ENCODE peak calls at places on chromosomes 16 and 17, in five cellular contexts. One of them, this sample, is unnamed.

GRCh38 chr17:40417258-40417608 is 463 bp downstream of the TOP2A start:
- DNase-seq in cardiac muscle cell: peak
- DNase-seq in HFF-Myc: no peak
- DNase-seq in thoracic aorta: no peak
- DNase-seq in CD8-positive, alpha-beta memory T cell: no peak
- DNase-seq in this sample: no peak

GRCh38 chr17:57422574-57423164 is 166.3 kb downstream of the MSI2 start:
- DNase-seq in thoracic aorta: peak
- DNase-seq in CD8-positive, alpha-beta memory T cell: no peak
- DNase-seq in cardiac muscle cell: no peak
- DNase-seq in HFF-Myc: no peak
- DNase-seq in this sample: peak

GRCh38 chr16:12763517-12763916 is 40.2 kb downstream of the CPPED1 start:
- DNase-seq in HFF-Myc: no peak
- DNase-seq in CD8-positive, alpha-beta memory T cell: no peak
- DNase-seq in cardiac muscle cell: no peak
- DNase-seq in thoracic aorta: no peak
- DNase-seq in this sample: no peak

GRCh38 chr16:56912746-56913703 is 18.9 kb upstream of the HERPUD1 start:
- DNase-seq in HFF-Myc: no peak
- DNase-seq in cardiac muscle cell: no peak
- DNase-seq in thoracic aorta: no peak
- DNase-seq in CD8-positive, alpha-beta memory T cell: peak
- DNase-seq in this sample: peak

GRCh38 chr16:66376114-66376513 is 9.6 kb downstream of the CDH5 start:
- DNase-seq in cardiac muscle cell: no peak
- DNase-seq in CD8-positive, alpha-beta memory T cell: no peak
- DNase-seq in HFF-Myc: no peak
- DNase-seq in thoracic aorta: no peak
- DNase-seq in this sample: no peak

GRCh38 chr17:72719582-72720493 is 372.6 kb downstream of the SLC39A11 start:
- DNase-seq in HFF-Myc: no peak
- DNase-seq in thoracic aorta: no peak
- DNase-seq in cardiac muscle cell: no peak
- DNase-seq in CD8-positive, alpha-beta memory T cell: peak
- DNase-seq in this sample: no peak

GRCh38 chr17:57988301-57989010 is 402 bp upstream of the VEZF1 start:
- DNase-seq in HFF-Myc: no peak
- DNase-seq in CD8-positive, alpha-beta memory T cell: peak
- DNase-seq in cardiac muscle cell: peak
- DNase-seq in thoracic aorta: no peak
- DNase-seq in this sample: peak

GRCh38 chr17:53032861-53033271 is 789.9 kb upstream of the KIF2B start:
- DNase-seq in CD8-positive, alpha-beta memory T cell: no peak
- DNase-seq in thoracic aorta: no peak
- DNase-seq in HFF-Myc: no peak
- DNase-seq in cardiac muscle cell: peak
- DNase-seq in this sample: peak

GRCh38 chr17:31550389-31551056 is 159.0 kb downstream of the RAB11FIP4 start:
- DNase-seq in thoracic aorta: no peak
- DNase-seq in CD8-positive, alpha-beta memory T cell: no peak
- DNase-seq in cardiac muscle cell: no peak
- DNase-seq in HFF-Myc: no peak
- DNase-seq in this sample: peak

GRCh38 chr17:38871247-38871991 is 1.6 kb downstream of the LASP1 start:
- DNase-seq in thoracic aorta: peak
- DNase-seq in cardiac muscle cell: peak
- DNase-seq in HFF-Myc: no peak
- DNase-seq in CD8-positive, alpha-beta memory T cell: peak
- DNase-seq in this sample: peak

GRCh38 chr16:81786321-81786720 is 7.2 kb downstream of the PLCG2 start:
- DNase-seq in CD8-positive, alpha-beta memory T cell: no peak
- DNase-seq in cardiac muscle cell: no peak
- DNase-seq in HFF-Myc: no peak
- DNase-seq in thoracic aorta: no peak
- DNase-seq in this sample: no peak

GRCh38 chr17:7886227-7887037 is 2.2 kb upstream of the CHD3 start:
- DNase-seq in CD8-positive, alpha-beta memory T cell: peak
- DNase-seq in HFF-Myc: no peak
- DNase-seq in cardiac muscle cell: peak
- DNase-seq in thoracic aorta: no peak
- DNase-seq in this sample: peak

GRCh38 chr16:49492896-49493620 is 119.5 kb downstream of the C16orf78 start:
- DNase-seq in cardiac muscle cell: no peak
- DNase-seq in HFF-Myc: no peak
- DNase-seq in CD8-positive, alpha-beta memory T cell: no peak
- DNase-seq in thoracic aorta: no peak
- DNase-seq in this sample: no peak

GRCh38 chr17:36591434-36592315 is at the start of gene DHRS11:
- DNase-seq in CD8-positive, alpha-beta memory T cell: peak
- DNase-seq in HFF-Myc: no peak
- DNase-seq in cardiac muscle cell: peak
- DNase-seq in thoracic aorta: peak
- DNase-seq in this sample: peak

GRCh38 chr17:50820651-50821050 is 14.7 kb upstream of the WFIKKN2 start:
- DNase-seq in cardiac muscle cell: no peak
- DNase-seq in HFF-Myc: no peak
- DNase-seq in thoracic aorta: no peak
- DNase-seq in CD8-positive, alpha-beta memory T cell: no peak
- DNase-seq in this sample: no peak

GRCh38 chr16:4536391-4537106 is 2.0 kb downstream of the CDIP1 start:
- DNase-seq in thoracic aorta: no peak
- DNase-seq in CD8-positive, alpha-beta memory T cell: no peak
- DNase-seq in cardiac muscle cell: no peak
- DNase-seq in HFF-Myc: no peak
- DNase-seq in this sample: no peak

GRCh38 chr16:49592507-49593422 is 219.2 kb downstream of the C16orf78 start:
- DNase-seq in CD8-positive, alpha-beta memory T cell: no peak
- DNase-seq in thoracic aorta: no peak
- DNase-seq in HFF-Myc: no peak
- DNase-seq in cardiac muscle cell: peak
- DNase-seq in this sample: peak

GRCh38 chr17:78995022-78995760 is 14.4 kb downstream of the CANT1 start:
- DNase-seq in CD8-positive, alpha-beta memory T cell: no peak
- DNase-seq in HFF-Myc: no peak
- DNase-seq in thoracic aorta: no peak
- DNase-seq in cardiac muscle cell: no peak
- DNase-seq in this sample: no peak

GRCh38 chr17:37168731-37169353 is 206.9 kb upstream of the C17orf78 start:
- DNase-seq in HFF-Myc: no peak
- DNase-seq in thoracic aorta: no peak
- DNase-seq in CD8-positive, alpha-beta memory T cell: no peak
- DNase-seq in cardiac muscle cell: no peak
- DNase-seq in this sample: no peak

GRCh38 chr16:8958344-8958808 is 5.3 kb downstream of the USP7 start:
- DNase-seq in HFF-Myc: no peak
- DNase-seq in cardiac muscle cell: no peak
- DNase-seq in CD8-positive, alpha-beta memory T cell: peak
- DNase-seq in thoracic aorta: peak
- DNase-seq in this sample: peak

GRCh38 chr16:75116081-75116910 is at the start of gene LDHD:
- DNase-seq in CD8-positive, alpha-beta memory T cell: no peak
- DNase-seq in HFF-Myc: no peak
- DNase-seq in cardiac muscle cell: peak
- DNase-seq in thoracic aorta: peak
- DNase-seq in this sample: peak

GRCh38 chr17:61490540-61490975 is 38.3 kb downstream of the TBX4 start:
- DNase-seq in CD8-positive, alpha-beta memory T cell: no peak
- DNase-seq in thoracic aorta: no peak
- DNase-seq in HFF-Myc: no peak
- DNase-seq in cardiac muscle cell: no peak
- DNase-seq in this sample: peak

GRCh38 chr17:35735036-35735805 is 3.8 kb downstream of the RASL10B start:
- DNase-seq in CD8-positive, alpha-beta memory T cell: no peak
- DNase-seq in thoracic aorta: no peak
- DNase-seq in HFF-Myc: no peak
- DNase-seq in cardiac muscle cell: no peak
- DNase-seq in this sample: no peak

GRCh38 chr16:11629071-11630030 is 38.9 kb upstream of the SNN start:
- DNase-seq in cardiac muscle cell: no peak
- DNase-seq in HFF-Myc: no peak
- DNase-seq in thoracic aorta: no peak
- DNase-seq in CD8-positive, alpha-beta memory T cell: no peak
- DNase-seq in this sample: no peak

GRCh38 chr17:29618272-29619065 is 4.2 kb downstream of the CORO6 start:
- DNase-seq in cardiac muscle cell: no peak
- DNase-seq in HFF-Myc: no peak
- DNase-seq in CD8-positive, alpha-beta memory T cell: no peak
- DNase-seq in thoracic aorta: no peak
- DNase-seq in this sample: no peak

GRCh38 chr17:29617481-29618271 is 5.0 kb downstream of the CORO6 start:
- DNase-seq in cardiac muscle cell: peak
- DNase-seq in HFF-Myc: no peak
- DNase-seq in thoracic aorta: no peak
- DNase-seq in CD8-positive, alpha-beta memory T cell: peak
- DNase-seq in this sample: peak

GRCh38 chr17:29616300-29617048 is 6.2 kb downstream of the CORO6 start:
- DNase-seq in thoracic aorta: no peak
- DNase-seq in HFF-Myc: no peak
- DNase-seq in CD8-positive, alpha-beta memory T cell: no peak
- DNase-seq in cardiac muscle cell: no peak
- DNase-seq in this sample: no peak

GRCh38 chr17:29615492-29616299 is 7.0 kb downstream of the CORO6 start:
- DNase-seq in thoracic aorta: peak
- DNase-seq in CD8-positive, alpha-beta memory T cell: peak
- DNase-seq in cardiac muscle cell: peak
- DNase-seq in HFF-Myc: no peak
- DNase-seq in this sample: peak

DNA sequence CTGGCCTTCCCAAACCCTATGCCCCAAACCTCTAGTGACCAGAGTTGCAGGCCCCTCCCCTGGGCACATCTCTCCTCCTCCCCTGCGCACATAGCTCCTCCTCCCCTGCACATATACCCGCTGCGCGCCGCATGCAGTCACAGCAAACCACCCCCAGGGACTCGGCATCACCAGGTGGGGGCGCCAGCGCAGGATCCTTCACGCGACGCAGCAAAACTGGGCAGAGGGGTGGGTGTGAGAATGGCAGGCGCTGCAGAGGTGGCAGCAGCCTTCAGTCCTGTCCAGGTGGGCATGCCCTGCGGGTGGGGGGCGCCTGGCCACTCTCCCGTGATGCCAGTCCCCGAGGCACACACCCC is 5.6 kb downstream of the CORO6 start:
- DNase-seq in CD8-positive, alpha-beta memory T cell: peak
- DNase-seq in thoracic aorta: no peak
- DNase-seq in HFF-Myc: no peak
- DNase-seq in cardiac muscle cell: peak
- DNase-seq in this sample: peak
- H3K4me3 ChIP-seq in CD8-positive, alpha-beta memory T cell: peak
- H3K4me3 ChIP-seq in thoracic aorta: peak
- H3K4me3 ChIP-seq in HFF-Myc: no peak
- H3K4me3 ChIP-seq in cardiac muscle cell: no peak
- H3K4me3 ChIP-seq in this sample: no peak

GRCh38 chr17:81097134-81097942 is 62.4 kb downstream of the BAIAP2 start:
- DNase-seq in thoracic aorta: peak
- DNase-seq in cardiac muscle cell: peak
- DNase-seq in HFF-Myc: no peak
- DNase-seq in CD8-positive, alpha-beta memory T cell: peak
- DNase-seq in this sample: peak
- H3K4me3 ChIP-seq in thoracic aorta: peak
- H3K4me3 ChIP-seq in cardiac muscle cell: no peak
- H3K4me3 ChIP-seq in HFF-Myc: peak
- H3K4me3 ChIP-seq in CD8-positive, alpha-beta memory T cell: no peak
- H3K4me3 ChIP-seq in this sample: peak

GRCh38 chr17:75771334-75772281 is 6.6 kb upstream of the GALK1 start:
- DNase-seq in cardiac muscle cell: no peak
- DNase-seq in CD8-positive, alpha-beta memory T cell: no peak
- DNase-seq in HFF-Myc: no peak
- DNase-seq in thoracic aorta: no peak
- DNase-seq in this sample: peak
- H3K4me3 ChIP-seq in cardiac muscle cell: no peak
- H3K4me3 ChIP-seq in CD8-positive, alpha-beta memory T cell: no peak
- H3K4me3 ChIP-seq in HFF-Myc: no peak
- H3K4me3 ChIP-seq in thoracic aorta: no peak
- H3K4me3 ChIP-seq in this sample: no peak

DNA sequence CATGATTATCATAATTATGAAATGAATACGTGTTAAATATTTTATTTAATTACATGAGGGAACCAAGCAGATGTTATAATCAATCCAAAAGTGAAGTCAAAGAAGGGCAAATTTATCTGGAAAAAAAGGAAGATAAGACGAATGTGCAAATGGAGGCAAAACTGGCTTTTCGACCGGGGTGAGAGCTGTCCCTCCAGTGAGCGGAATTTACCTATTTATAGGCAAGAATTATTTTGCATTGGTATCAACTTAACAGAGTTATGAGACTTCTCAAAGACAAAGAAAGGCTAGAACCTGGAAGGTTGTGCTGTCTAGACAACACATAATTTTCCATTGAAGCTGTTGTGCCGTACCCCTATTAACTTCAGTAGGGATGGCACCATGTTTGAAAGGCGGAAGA is 1.4 kb upstream of the GGA2 start:
- DNase-seq in thoracic aorta: no peak
- DNase-seq in cardiac muscle cell: no peak
- DNase-seq in HFF-Myc: no peak
- DNase-seq in CD8-positive, alpha-beta memory T cell: no peak
- DNase-seq in this sample: no peak
- H3K4me3 ChIP-seq in thoracic aorta: no peak
- H3K4me3 ChIP-seq in cardiac muscle cell: no peak
- H3K4me3 ChIP-seq in HFF-Myc: no peak
- H3K4me3 ChIP-seq in CD8-positive, alpha-beta memory T cell: no peak
- H3K4me3 ChIP-seq in this sample: no peak